ENCODE peak calls at places on chromosomes 2 and 18, in four cellular contexts. Z, T, U and M are unnamed samples.

GRCh38 chr18:76506974-76507764 is 12.1 kb upstream of the ZNF516 start:
- DNase-seq in Z (no peak), T (no peak), U (no peak), M (no peak)

GRCh38 chr2:199366406-199366805 is 91.3 kb downstream of the SATB2 start:
- DNase-seq in Z (no peak), T (peak), U (no peak), M (no peak)

GRCh38 chr2:121489284-121489683 is 41.4 kb upstream of the RNU4ATAC start:
- DNase-seq in Z (no peak), T (peak), U (no peak), M (no peak)

GRCh38 chr2:119218478-119219064 is 5.1 kb upstream of the STEAP3 start:
- DNase-seq in Z (peak), T (peak), U (no peak), M (peak)

GRCh38 chr2:29817846-29818680 is 103.3 kb downstream of the ALK start:
- DNase-seq in Z (no peak), T (no peak), U (no peak), M (no peak)

GRCh38 chr2:145644820-145645302 is 1124.9 kb upstream of the ZEB2 start:
- DNase-seq in Z (no peak), T (peak), U (no peak), M (peak)

GRCh38 chr2:233840520-233840919 is 13.8 kb downstream of the HJURP start:
- DNase-seq in Z (no peak), T (no peak), U (no peak), M (no peak)

GRCh38 chr2:191350826-191351225 is 105.6 kb downstream of the MYO1B start:
- DNase-seq in Z (no peak), T (peak), U (no peak), M (no peak)

GRCh38 chr2:79223539-79223938 is 64.0 kb upstream of the REG3A start:
- DNase-seq in Z (no peak), T (no peak), U (no peak), M (no peak)

GRCh38 chr2:197804758-197805597 is 585 bp downstream of the PLCL1 start:
- DNase-seq in Z (peak), T (peak), U (peak), M (no peak)

GRCh38 chr2:197806317-197806633 is 1.9 kb downstream of the PLCL1 start:
- DNase-seq in Z (no peak), T (no peak), U (no peak), M (no peak)

GRCh38 chr2:197804049-197804757 is at the start of gene PLCL1:
- DNase-seq in Z (peak), T (peak), U (peak), M (peak)

GRCh38 chr2:197803033-197803444 is 1.4 kb upstream of the PLCL1 start:
- DNase-seq in Z (no peak), T (peak), U (no peak), M (peak)

DNA sequence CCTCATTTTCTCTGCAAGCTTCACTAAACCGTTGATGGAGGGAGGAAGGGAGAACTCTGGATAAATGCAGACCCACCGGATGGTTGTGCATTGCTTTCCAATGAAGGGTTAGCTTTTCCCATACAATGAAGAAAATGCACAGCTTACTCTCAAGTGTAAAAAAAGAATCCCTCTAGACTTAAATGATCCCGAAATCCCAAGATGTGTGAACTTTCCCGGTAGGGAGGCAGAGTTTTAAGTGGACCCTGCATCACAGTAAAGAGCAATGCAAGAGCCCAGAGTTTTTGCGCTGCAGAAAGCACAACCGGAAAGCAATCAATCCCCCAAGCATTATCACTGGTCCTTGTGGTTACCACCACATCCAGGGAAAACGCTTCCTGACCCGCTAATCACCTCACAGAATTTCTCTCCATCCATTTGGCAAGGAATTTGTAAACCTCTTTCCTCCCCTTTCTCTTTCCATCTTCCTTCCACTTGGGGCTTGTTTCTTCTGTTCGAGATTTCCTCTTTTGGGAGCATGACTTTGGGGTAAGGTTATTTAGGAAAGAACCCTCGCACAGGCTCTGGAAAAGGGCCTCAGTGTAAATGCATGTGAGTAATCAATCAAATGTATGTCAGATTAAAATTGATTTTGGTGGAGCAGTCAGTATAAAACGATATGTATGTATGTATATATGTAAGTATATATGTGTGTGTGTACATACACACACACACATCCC is 1.4 kb downstream of the PLCL1 start:
- DNase-seq in Z (no peak), T (no peak), U (no peak), M (no peak)
- H3K56ac ChIP-seq in Z (no peak), T (no peak), U (no peak), M (no peak)

GRCh38 chr18:12995952-12996477 is 4.9 kb downstream of the CEP192 start:
- DNase-seq in Z (no peak), T (no peak), U (no peak), M (no peak)
- H3K56ac ChIP-seq in Z (no peak), T (no peak), U (no peak), M (no peak)

GRCh38 chr2:222194669-222195068 is 104.1 kb downstream of the PAX3 start:
- DNase-seq in Z (no peak), T (no peak), U (no peak), M (no peak)

GRCh38 chr2:222196159-222196558 is 102.6 kb downstream of the PAX3 start:
- DNase-seq in Z (no peak), T (no peak), U (no peak), M (peak)

DNA sequence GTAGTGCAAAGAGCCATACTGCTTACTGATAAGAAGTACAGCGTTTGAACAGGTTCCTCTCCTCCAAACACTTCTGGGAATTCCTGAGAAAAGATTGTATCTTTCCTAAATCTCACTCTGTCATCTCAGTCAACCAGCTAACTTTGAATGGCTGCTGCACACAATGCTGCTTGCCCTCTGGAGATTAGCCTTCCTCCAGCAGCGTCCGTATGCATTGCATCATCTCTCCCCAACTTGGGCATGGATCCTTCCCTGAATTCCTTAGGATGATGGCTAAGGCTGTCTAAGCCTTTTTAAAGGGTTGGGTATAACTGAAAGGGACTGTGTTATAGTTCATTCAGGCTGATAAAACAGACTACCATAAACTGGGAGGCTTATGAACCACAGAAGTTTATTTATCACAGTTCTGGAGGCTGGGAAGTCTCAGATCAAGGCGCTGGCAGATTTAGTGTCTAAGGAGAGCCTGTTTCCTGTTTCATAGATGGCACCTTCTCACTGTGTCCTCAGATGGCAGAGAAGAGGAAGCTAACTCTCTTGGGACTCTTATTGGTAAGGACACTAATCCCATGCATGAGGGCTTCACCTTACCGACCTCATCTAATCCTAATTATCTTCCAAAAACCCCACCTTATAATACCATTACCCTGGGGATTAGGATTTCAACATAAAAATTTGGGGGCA is 105.3 kb downstream of the PAX3 start:
- DNase-seq in Z (no peak), T (no peak), U (no peak), M (peak)
- H3K56ac ChIP-seq in Z (no peak), T (no peak), U (no peak), M (no peak)

GRCh38 chr2:208501217-208501616 is 94.6 kb downstream of the PTH2R start:
- DNase-seq in Z (peak), T (no peak), U (peak), M (peak)
- H3K56ac ChIP-seq in Z (no peak), T (no peak), U (no peak), M (no peak)

GRCh38 chr2:47654790-47655562 is 128.0 kb upstream of the MSH6 start:
- DNase-seq in Z (peak), T (no peak), U (no peak), M (peak)
- H3K56ac ChIP-seq in Z (no peak), T (no peak), U (no peak), M (peak)

DNA sequence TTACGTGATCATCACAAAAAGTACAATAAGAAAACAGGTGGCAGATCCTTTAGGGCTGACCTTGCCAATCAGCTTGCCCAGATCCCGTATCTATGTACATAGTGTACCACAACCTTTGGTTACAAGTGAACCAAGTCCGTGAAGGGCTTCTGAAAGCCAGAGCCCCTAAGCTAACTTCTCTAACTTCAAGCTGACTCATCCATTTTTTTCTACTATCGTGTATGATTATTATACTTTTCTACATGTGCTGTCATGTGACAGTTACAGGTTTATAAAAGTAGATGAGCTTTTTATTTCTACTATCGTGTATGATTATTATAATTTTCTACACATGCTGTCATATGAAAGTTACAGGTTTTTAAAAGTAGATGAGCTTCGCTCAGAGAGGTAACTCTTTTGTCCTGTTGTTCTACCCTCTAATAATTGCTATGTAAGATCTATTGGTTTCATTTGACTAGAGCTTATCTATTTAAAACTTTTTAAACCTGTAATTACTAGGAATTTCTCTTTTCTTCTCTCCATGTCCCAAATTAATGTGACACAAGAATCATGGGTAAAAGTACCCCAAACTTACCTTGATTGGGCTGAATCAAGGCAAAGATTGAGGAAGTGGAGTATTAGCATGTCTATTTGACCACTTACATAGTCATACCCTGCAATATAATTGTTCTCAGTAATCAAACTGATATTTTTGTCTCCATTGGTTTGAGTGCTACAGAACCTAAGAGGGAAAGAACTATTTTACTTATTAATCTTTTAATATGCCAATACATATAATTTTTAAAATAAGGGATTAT is 29.4 kb upstream of the DNAH7 start:
- DNase-seq in Z (no peak), T (no peak), U (no peak), M (no peak)
- H3K56ac ChIP-seq in Z (no peak), T (no peak), U (no peak), M (no peak)